ENCODE peak calls at places on chromosomes 16 and 17, in six cellular contexts. V is adrenal gland, Y is A549, O is upper lobe of left lung, H is K562, U is uterus. I is an unnamed sample.

GRCh38 chr16:56608876-56609462 is 585 bp downstream of the MT2A start:
- DNase-seq in H (no peak), Y (no peak), O (peak; percentile 61), U (no peak), V (no peak), I (no peak)

GRCh38 chr17:32503251-32504165 is 16.7 kb downstream of the CDK5R1 start:
- DNase-seq in H (no peak), U (no peak), Y (no peak), O (no peak), V (no peak), I (peak; percentile 56)

GRCh38 chr16:87325480-87325879 is 8.3 kb upstream of the C16orf95 start:
- DNase-seq in V (no peak), O (no peak), H (no peak), U (no peak), Y (no peak), I (no peak)

GRCh38 chr17:82548681-82549303 is 29.3 kb downstream of the FOXK2 start:
- DNase-seq in V (peak; percentile 54), U (peak; percentile 69), Y (no peak), O (no peak), H (peak; percentile 54), I (no peak)

GRCh38 chr17:31559647-31560501 is 168.4 kb downstream of the RAB11FIP4 start:
- DNase-seq in O (peak; percentile 88), H (no peak), Y (no peak), U (no peak), V (no peak), I (no peak)

GRCh38 chr17:15999974-16000827 is 577 bp downstream of the TTC19 start:
- DNase-seq in Y (no peak), H (peak; percentile 45), U (peak; percentile 38), O (no peak), V (no peak), I (peak; percentile 31)

GRCh38 chr16:67892375-67892774 is 679 bp upstream of the PSKH1 start:
- DNase-seq in Y (no peak), O (no peak), V (no peak), U (no peak), H (no peak), I (no peak)

GRCh38 chr17:41968676-41969075 is 2.1 kb downstream of the CNP start:
- DNase-seq in H (no peak), U (no peak), V (no peak), Y (no peak), O (peak; percentile 58), I (no peak)

GRCh38 chr16:11183951-11184350 is 72.1 kb downstream of the SOCS1 start:
- DNase-seq in Y (no peak), V (no peak), H (no peak), O (no peak), U (peak; percentile 33), I (no peak)

GRCh38 chr17:45651145-45651713 is 132.9 kb upstream of the CRHR1 start:
- DNase-seq in Y (no peak), H (no peak), U (no peak), O (no peak), V (no peak), I (no peak)

GRCh38 chr16:1865902-1866690 is 5.9 kb downstream of the MEIOB start:
- DNase-seq in H (no peak), U (no peak), O (no peak), V (no peak), Y (no peak), I (no peak)

GRCh38 chr17:32927724-32928526 is at the start of gene TMEM98:
- DNase-seq in H (peak; percentile 45), O (peak; percentile 91), U (peak; percentile 34), V (peak; percentile 36), Y (no peak), I (no peak)

GRCh38 chr16:57167537-57167936 is 18.3 kb downstream of the PSME3IP1 start:
- DNase-seq in O (no peak), V (no peak), H (no peak), U (no peak), Y (no peak), I (no peak)

GRCh38 chr17:56899403-56899802 is 14.4 kb downstream of the TRIM25 start:
- DNase-seq in Y (no peak), U (no peak), V (no peak), O (no peak), H (no peak), I (no peak)

GRCh38 chr17:47304191-47304590 is 19.6 kb upstream of the EFCAB13 start:
- DNase-seq in V (no peak), Y (no peak), O (no peak), U (no peak), H (no peak), I (no peak)

GRCh38 chr17:38800237-38800760 is 943 bp upstream of the PIP4K2B start:
- DNase-seq in O (no peak), U (no peak), H (no peak), Y (no peak), V (no peak), I (no peak)

GRCh38 chr16:88329726-88330700 is 52.7 kb upstream of the ZNF469 start:
- DNase-seq in Y (no peak), H (no peak), O (no peak), U (no peak), V (no peak), I (no peak)

GRCh38 chr16:79267781-79268180 is 332.8 kb downstream of the MAF start:
- DNase-seq in U (no peak), O (peak; percentile 45), Y (no peak), H (no peak), V (no peak), I (no peak)

GRCh38 chr16:53922805-53923645 is 219.1 kb downstream of the FTO start:
- DNase-seq in U (no peak), O (no peak), Y (no peak), H (no peak), V (no peak), I (no peak)

GRCh38 chr17:28982191-28982793 is 23.5 kb downstream of the SEZ6 start:
- DNase-seq in U (peak; percentile 29), V (no peak), Y (no peak), H (no peak), O (no peak), I (no peak)

GRCh38 chr17:12995106-12995895 is 22.5 kb downstream of the ELAC2 start:
- DNase-seq in Y (no peak), H (no peak), V (no peak), U (no peak), O (no peak), I (no peak)

GRCh38 chr16:66152841-66153525 is 213.5 kb upstream of the CDH5 start:
- DNase-seq in V (no peak), O (no peak), H (no peak), U (no peak), Y (no peak), I (no peak)

GRCh38 chr17:78214706-78215061 is 631 bp downstream of the BIRC5 start:
- DNase-seq in O (no peak), Y (no peak), H (peak; percentile 25), U (no peak), V (no peak), I (no peak)

GRCh38 chr16:54987081-54987480 is 56.4 kb downstream of the IRX5 start:
- DNase-seq in H (no peak), V (no peak), U (no peak), O (peak; percentile 62), Y (no peak), I (no peak)

GRCh38 chr16:88639231-88640038 is 1.1 kb downstream of the IL17C start:
- DNase-seq in V (no peak), O (peak; percentile 86), U (no peak), Y (no peak), H (no peak), I (no peak)

GRCh38 chr16:89320717-89321501 is 103.4 kb downstream of the ZNF778 start:
- DNase-seq in V (peak; percentile 60), Y (no peak), O (peak; percentile 77), H (peak; percentile 80), U (no peak), I (peak; percentile 47)

GRCh38 chr17:57365420-57365819 is 109.1 kb downstream of the MSI2 start:
- DNase-seq in Y (no peak), V (no peak), H (peak; percentile 92), O (no peak), U (peak; percentile 26), I (no peak)

GRCh38 chr17:78330570-78331224 is 29.2 kb downstream of the SOCS3 start:
- DNase-seq in V (no peak), H (no peak), U (peak; percentile 48), O (no peak), Y (peak; percentile 73), I (peak; percentile 78)

GRCh38 chr16:51932317-51932716 is 614.6 kb downstream of the TOX3 start:
- DNase-seq in H (no peak), U (no peak), O (no peak), V (no peak), Y (no peak), I (no peak)

GRCh38 chr17:78414178-78415162 is 36.0 kb downstream of the PGS1 start:
- DNase-seq in H (no peak), O (no peak), Y (no peak), V (no peak), U (no peak), I (no peak)

GRCh38 chr17:33511670-33512069 is 218.6 kb upstream of the ASIC2 start:
- DNase-seq in Y (no peak), O (no peak), U (no peak), H (peak; percentile 34), V (no peak), I (no peak)

GRCh38 chr16:70298988-70299938 is at the start of gene DDX19B:
- DNase-seq in O (peak; percentile 97), Y (peak; percentile 79), H (peak; percentile 69), U (peak; percentile 75), V (peak; percentile 80), I (peak; percentile 75)
- TF ChIP-seq POLR2A in O (peak; percentile 83), Y (peak; percentile 87), H (peak; percentile 81), U (peak; percentile 61), V (peak; percentile 73), I (peak; percentile 78)

GRCh38 chr17:8204761-8205555 is 5.4 kb downstream of the AURKB start:
- DNase-seq in H (no peak), O (no peak), Y (no peak), V (no peak), U (no peak), I (no peak)
- TF ChIP-seq POLR2A in H (peak; percentile 54), O (no peak), Y (no peak), V (no peak), U (no peak), I (no peak)

GRCh38 chr17:8939496-8940334 is 25.8 kb downstream of the PIK3R5 start:
- DNase-seq in H (no peak), Y (no peak), U (no peak), O (no peak), V (no peak), I (no peak)
- TF ChIP-seq POLR2A in H (no peak), Y (no peak), U (no peak), O (no peak), V (no peak), I (no peak)

DNA sequence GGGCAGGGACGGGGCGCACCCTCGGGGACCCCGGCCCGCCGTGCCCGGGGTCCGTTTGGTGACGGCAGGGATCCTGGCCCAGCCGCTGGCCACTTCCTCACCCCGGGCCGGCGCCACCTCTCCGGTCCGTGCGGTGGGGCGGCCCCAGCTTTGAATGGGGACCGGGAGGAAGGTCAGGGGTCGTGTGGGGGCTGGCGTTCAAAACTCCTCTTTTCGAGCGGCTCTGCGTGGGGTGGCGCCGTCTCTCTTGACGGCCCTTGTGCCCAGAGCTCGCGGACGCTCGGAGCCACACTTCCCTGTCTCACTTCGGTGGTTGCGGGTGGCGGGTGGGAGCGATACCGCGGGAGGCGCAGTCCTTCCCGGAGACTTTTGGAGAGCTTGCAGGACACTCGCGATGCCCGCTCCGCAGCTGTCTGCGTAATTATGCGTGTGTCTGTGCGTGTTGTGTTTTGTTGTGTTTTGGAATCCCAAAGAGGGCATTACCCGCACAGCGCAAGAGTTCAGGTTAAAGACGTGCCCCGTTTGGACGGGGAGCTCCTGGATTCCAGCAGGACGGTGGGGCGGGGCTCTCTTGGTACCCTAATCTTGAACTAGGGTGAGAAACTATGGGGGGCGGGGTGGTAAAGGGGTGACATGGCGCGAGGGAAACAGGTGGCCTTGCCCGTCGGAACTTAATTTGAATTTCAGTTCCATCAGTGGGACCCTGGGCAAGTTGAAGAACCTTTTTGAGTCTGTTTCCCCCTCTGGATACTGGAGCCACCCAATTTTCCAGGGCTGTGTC is 639 bp downstream of the PLCG2 start:
- DNase-seq in V (peak; percentile 29), U (no peak), O (no peak), Y (peak; percentile 48), H (peak; percentile 46), I (no peak)
- TF ChIP-seq POLR2A in V (no peak), U (no peak), O (no peak), Y (no peak), H (no peak), I (no peak)